ENCODE peak calls at places on chromosomes 16 and 17, in six cellular contexts. U is IMR-90, X is mesenchymal stem cell, T is H1, S is neuronal stem cell, R is trophoblast cell. D is an unnamed sample.

GRCh38 chr17:27256225-27257030 is 37.5 kb upstream of the WSB1 start:
- DNase-seq in U (peak), X (peak), T (no peak), S (no peak), R (peak), D (no peak)

GRCh38 chr16:10736926-10737625 is 6.6 kb upstream of the NUBP1 start:
- DNase-seq in U (peak), X (peak), T (peak), S (peak), R (peak), D (peak)

GRCh38 chr17:82874011-82874835 is 34.4 kb upstream of the ZNF750 start:
- DNase-seq in U (no peak), X (no peak), T (no peak), S (no peak), R (peak), D (no peak)

GRCh38 chr16:27803775-27804549 is 254.0 kb downstream of the KATNIP start:
- DNase-seq in U (no peak), X (no peak), T (no peak), S (no peak), R (no peak), D (peak)

GRCh38 chr17:71959129-71959528 is 161.7 kb upstream of the SOX9 start:
- DNase-seq in U (peak), X (no peak), T (no peak), S (no peak), R (no peak), D (no peak)

GRCh38 chr16:53041196-53041977 is 11.3 kb downstream of the CHD9NB start:
- DNase-seq in U (peak), X (peak), T (peak), S (no peak), R (no peak), D (peak)

GRCh38 chr16:11439790-11440656 is 94.8 kb downstream of the RMI2 start:
- DNase-seq in U (no peak), X (no peak), T (no peak), S (no peak), R (no peak), D (no peak)

GRCh38 chr17:76146053-76146875 is 5.2 kb upstream of the FOXJ1 start:
- DNase-seq in U (peak), X (no peak), T (no peak), S (no peak), R (no peak), D (no peak)

GRCh38 chr16:81480856-81481821 is 36.5 kb downstream of the CMIP start:
- DNase-seq in U (peak), X (peak), T (no peak), S (no peak), R (peak), D (no peak)

GRCh38 chr16:86070511-86070910 is 171.5 kb downstream of the IRF8 start:
- DNase-seq in U (no peak), X (no peak), T (no peak), S (no peak), R (no peak), D (no peak)
- H4K91ac ChIP-seq in U (no peak), X (peak), T (no peak), S (no peak), R (no peak), D (no peak)

GRCh38 chr17:41784207-41784744 is 2.2 kb downstream of the JUP start:
- DNase-seq in U (peak), X (peak), T (no peak), S (no peak), R (no peak), D (peak)

GRCh38 chr17:41785091-41785875 is 1.2 kb downstream of the JUP start:
- DNase-seq in U (no peak), X (peak), T (peak), S (peak), R (no peak), D (peak)

GRCh38 chr17:41786227-41787020 is at the start of gene JUP:
- DNase-seq in U (peak), X (peak), T (peak), S (peak), R (peak), D (peak)

GRCh38 chr17:41785876-41786226 is 660 bp downstream of the JUP start:
- DNase-seq in U (no peak), X (no peak), T (peak), S (no peak), R (peak), D (peak)

DNA sequence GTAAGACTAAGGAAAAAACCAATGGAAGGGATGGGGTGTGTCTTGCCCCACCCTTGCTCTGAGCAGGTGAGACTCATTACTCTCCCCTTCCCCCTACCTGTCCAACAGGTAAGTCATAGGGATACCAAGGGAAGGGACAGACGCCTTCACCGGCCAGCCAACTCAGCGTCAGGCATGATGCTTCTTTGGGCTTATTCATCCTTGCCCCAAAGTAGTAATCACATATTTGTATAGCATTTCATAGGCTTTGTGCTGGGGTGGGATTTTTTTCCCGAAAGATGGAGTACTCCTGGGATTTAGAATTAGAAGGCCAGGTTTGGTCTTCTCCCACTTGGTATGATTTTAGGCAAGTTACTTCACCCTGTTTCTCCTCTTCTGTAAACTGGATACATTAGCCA is 509 bp upstream of the JUP start:
- DNase-seq in U (no peak), X (no peak), T (no peak), S (no peak), R (no peak), D (no peak)
- H3K14ac ChIP-seq in U (no peak), X (no peak), T (no peak), S (no peak), R (no peak), D (no peak)

GRCh38 chr16:1645914-1646525 is 32.1 kb upstream of the JPT2 start:
- DNase-seq in U (peak), X (peak), T (no peak), S (no peak), R (peak), D (no peak)
- H3K27ac ChIP-seq in U (no peak), X (peak), T (no peak), S (no peak), R (no peak), D (no peak)

DNA sequence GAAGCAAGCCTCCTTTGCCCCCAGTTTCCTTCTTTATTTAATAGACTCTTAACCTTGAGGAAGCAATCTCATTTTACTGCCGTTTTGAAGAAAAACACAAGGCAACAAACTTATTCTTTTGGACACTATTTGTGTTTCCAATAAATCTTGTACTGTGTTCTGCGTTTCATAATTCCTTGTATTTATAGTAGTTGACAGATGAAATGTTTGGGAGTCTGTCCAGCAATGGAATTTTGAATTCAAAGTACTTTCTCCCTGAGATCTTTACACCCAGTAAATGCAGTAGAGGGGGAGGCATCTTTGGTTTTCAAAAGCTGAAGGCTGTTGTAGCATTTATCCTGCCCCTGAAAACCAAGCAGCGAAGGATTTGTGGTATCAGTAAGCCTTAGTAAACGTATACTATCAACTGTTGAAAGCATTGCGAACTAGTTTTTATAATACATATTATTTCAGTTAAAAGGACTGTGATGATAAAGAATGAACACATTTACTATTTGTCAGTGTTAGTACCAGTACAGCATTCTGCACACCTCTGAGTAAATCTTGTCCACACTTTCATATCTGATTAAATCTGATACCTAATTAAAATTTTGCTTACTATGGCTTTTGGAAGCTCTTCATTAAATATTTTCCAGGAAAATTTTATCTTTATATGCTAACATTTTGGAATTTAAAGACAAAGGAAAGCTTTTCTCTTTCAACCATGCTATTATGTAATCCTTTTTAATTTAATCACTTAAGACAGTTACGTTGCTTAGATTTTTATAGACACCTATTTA is 83.1 kb downstream of the TNRC6C start:
- DNase-seq in U (no peak), X (peak), T (no peak), S (no peak), R (no peak), D (no peak)
- H4K91ac ChIP-seq in U (peak), X (no peak), T (no peak), S (no peak), R (no peak), D (no peak)

GRCh38 chr16:67210069-67210937 is 11.4 kb downstream of the ELMO3 start:
- DNase-seq in U (no peak), X (no peak), T (no peak), S (no peak), R (no peak), D (peak)

GRCh38 chr16:67211674-67212073 is 12.7 kb downstream of the ELMO3 start:
- DNase-seq in U (no peak), X (no peak), T (no peak), S (no peak), R (no peak), D (no peak)

GRCh38 chr16:67215690-67216089 is 11.2 kb upstream of the TMEM208 start:
- DNase-seq in U (no peak), X (no peak), T (no peak), S (no peak), R (no peak), D (peak)

GRCh38 chr16:67212766-67213165 is 13.8 kb downstream of the ELMO3 start:
- DNase-seq in U (no peak), X (no peak), T (no peak), S (no peak), R (peak), D (no peak)

DNA sequence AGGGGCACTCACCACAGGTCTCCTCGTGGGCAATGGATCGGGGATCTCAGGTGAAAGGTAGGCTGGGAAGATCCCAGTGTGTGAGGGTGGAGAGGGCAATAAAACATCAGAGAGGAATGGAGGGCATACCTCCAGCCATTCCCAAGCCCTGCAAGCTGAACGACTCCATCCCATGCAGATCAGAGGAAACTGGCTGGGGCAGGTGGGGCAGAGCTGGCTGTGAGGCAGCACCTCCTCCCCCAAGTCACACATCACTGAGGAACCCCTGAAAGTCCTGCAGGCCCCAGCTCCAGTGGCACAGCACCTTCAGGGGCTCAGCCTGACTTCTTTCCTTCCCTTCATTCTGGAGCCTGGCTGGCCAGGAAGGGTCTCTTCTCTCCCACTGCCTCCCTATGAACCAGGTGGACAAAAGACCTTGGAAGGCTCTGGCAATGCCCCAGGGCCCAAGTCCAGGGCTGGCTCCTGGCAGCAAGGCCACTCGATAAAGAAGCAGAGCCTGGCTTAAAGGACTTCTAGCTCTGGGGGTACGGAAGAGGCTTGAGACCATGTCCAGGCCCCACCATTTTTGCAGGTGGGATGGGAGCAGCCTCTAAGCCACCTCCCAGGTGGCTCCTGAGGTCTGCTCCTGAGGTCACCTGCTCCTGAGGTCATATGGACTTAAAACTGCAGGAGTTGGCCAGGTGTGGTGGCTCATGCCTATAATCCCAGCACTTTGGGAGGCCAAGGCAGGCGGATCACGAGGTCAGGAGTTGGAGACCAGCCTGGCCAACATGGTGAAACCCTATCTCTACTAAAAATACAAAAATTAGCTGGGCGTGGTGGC is 13.5 kb upstream of the TMEM208 start:
- DNase-seq in U (no peak), X (no peak), T (no peak), S (no peak), R (no peak), D (no peak)
- H3K14ac ChIP-seq in U (no peak), X (no peak), T (no peak), S (no peak), R (peak), D (no peak)

DNA sequence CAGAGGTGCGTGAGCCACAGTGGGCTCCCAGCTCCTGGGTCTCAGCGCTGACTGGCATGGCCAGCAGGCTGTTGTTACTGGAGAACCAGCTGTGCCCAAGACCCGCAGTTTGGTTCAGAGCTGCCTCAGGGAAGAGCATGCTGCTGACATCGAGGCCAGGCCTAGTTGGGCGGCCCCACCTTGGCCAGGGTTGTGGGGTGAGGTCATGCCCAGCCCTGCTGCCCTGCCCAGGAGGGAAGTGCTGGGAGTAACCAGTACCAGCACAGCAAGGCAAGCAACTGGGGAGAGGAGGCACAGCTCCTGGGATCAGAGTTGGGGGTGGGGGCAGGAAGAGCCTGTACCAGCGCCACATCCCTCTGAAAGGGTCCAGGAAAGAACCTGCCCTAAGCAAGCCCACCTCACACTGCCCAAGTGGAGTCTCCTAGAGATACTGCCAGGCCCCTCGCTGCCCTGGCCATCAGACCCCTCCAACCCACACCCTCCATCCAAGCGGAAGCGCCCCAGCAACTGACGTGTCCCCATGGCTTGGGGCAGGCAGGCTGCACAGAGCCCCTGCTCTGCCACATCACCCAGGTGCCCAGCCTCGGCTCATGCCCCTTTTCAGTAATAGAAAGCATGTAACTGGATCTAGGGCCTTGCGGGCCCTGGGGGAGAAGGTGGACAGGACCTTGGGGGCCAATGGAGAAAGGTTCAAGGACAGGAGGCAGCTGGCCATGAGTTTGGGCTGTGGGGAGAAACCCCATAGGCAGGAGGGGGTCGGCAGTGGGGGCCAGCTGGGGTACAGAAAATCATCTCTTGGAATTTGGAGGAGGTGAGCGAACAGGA is 990 bp downstream of the DOK4 start:
- DNase-seq in U (no peak), X (no peak), T (no peak), S (no peak), R (no peak), D (peak)
- H3K27ac ChIP-seq in U (no peak), X (no peak), T (no peak), S (no peak), R (peak), D (no peak)

GRCh38 chr17:44981221-44981968 is 13.3 kb upstream of the C1QL1 start:
- DNase-seq in U (peak), X (peak), T (no peak), S (no peak), R (no peak), D (no peak)

GRCh38 chr17:44977065-44977464 is 9.0 kb upstream of the C1QL1 start:
- DNase-seq in U (no peak), X (no peak), T (no peak), S (no peak), R (no peak), D (no peak)

GRCh38 chr17:44977740-44978584 is 9.9 kb upstream of the C1QL1 start:
- DNase-seq in U (no peak), X (no peak), T (no peak), S (no peak), R (no peak), D (no peak)

GRCh38 chr17:44979426-44980273 is 11.5 kb upstream of the C1QL1 start:
- DNase-seq in U (peak), X (peak), T (no peak), S (no peak), R (no peak), D (no peak)

DNA sequence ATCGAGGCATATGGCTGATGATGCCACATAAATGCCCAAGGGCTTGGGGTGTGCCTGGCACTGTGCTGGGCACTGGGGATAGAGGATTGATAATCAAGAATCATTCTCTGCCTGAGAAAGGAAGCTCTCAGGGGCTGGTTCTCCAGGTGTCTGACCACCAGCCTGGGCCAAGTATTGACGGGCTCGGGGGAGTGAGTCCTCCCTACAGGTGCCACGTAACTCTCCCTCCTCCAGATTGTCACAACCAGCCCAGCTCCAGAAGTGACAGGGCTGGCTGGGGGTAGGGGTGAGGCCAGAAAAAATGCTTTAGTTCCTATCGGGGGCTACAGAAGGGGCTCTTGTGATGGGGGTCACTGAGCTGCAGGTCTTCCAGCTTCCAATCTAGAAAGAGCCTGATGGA is 10.7 kb upstream of the C1QL1 start:
- DNase-seq in U (no peak), X (no peak), T (no peak), S (no peak), R (no peak), D (no peak)
- H4K91ac ChIP-seq in U (peak), X (no peak), T (peak), S (no peak), R (no peak), D (no peak)

D was measured in H9.